ENCODE peak calls at places on chromosomes 4 and X, in ten cellular contexts. S is omental fat pad; Z is heart left ventricle; V is stimulated activated naive CD4-positive, alpha-beta T cell treated with Interleukin-2 at 50 U/mL for 16 hours; X is amniotic epithelial cell; J is activated T-cell treated with anti-CD3 and anti-CD28 coated beads, Interleukin-2, amount 50 U/mL, for 48 hours; W is iris pigment epithelial cell; U is A549; E is CD4-positive, alpha-beta T cell; G is stimulated activated CD4-positive, alpha-beta T cell treated with anti-CD3 and anti-CD28 coated beads, TNF-alpha, amount 100 ng/mL, for 1 hour. H is an unnamed sample.

GRCh38 chr4:38075370-38076152 is 115.4 kb downstream of the PTTG2 start:
- DNase-seq in Z (no peak), V (no peak), J (no peak), G (no peak), E (no peak), S (no peak), X (peak; percentile 76), W (peak; percentile 76), U (no peak), H (no peak)

GRCh38 chrX:148915474-148915873 is 415.1 kb downstream of the AFF2 start:
- DNase-seq in E (no peak), X (no peak), J (no peak), W (no peak), Z (no peak), U (no peak), V (no peak), S (no peak), G (no peak), H (no peak)

GRCh38 chr4:67886281-67886680 is 2.5 kb upstream of the TMPRSS11D start:
- DNase-seq in W (peak; percentile 71), G (no peak), Z (no peak), X (peak; percentile 36), U (no peak), J (no peak), S (no peak), E (no peak), V (no peak), H (no peak)

GRCh38 chr4:110371016-110371795 is 104.7 kb upstream of the ENPEP start:
- DNase-seq in W (no peak), E (no peak), S (no peak), X (no peak), U (no peak), Z (no peak), V (no peak), G (no peak), J (no peak), H (no peak)

GRCh38 chr4:41877020-41877796 is 58.0 kb upstream of the TMEM33 start:
- DNase-seq in X (no peak), W (no peak), S (no peak), Z (no peak), J (no peak), U (no peak), E (no peak), G (no peak), V (no peak), H (no peak)

GRCh38 chrX:134658002-134658401 is 269 bp downstream of the PLAC1 start:
- DNase-seq in S (no peak), J (no peak), W (no peak), X (no peak), U (no peak), G (no peak), E (no peak), V (no peak), Z (no peak), H (no peak)

GRCh38 chr4:99361268-99361922 is 8.8 kb upstream of the ADH1C start:
- DNase-seq in V (no peak), S (no peak), E (no peak), G (no peak), X (no peak), W (no peak), J (no peak), Z (no peak), U (no peak), H (no peak)

GRCh38 chr4:139797287-139797686 is 131.7 kb downstream of the MGST2 start:
- DNase-seq in Z (no peak), S (no peak), V (no peak), W (no peak), X (no peak), G (no peak), J (no peak), U (no peak), E (no peak), H (no peak)

GRCh38 chrX:19156223-19156622 is 34.0 kb upstream of the ADGRG2 start:
- DNase-seq in U (no peak), G (no peak), V (no peak), J (no peak), W (no peak), E (no peak), Z (no peak), X (no peak), S (no peak), H (no peak)